ENCODE peak calls at places on chromosome 13, in nine cellular contexts. Z is GDM1; Q is astrocyte; G is AG08396; B is stimulated activated CD4-positive, alpha-beta T cell treated with anti-CD3 and anti-CD28 coated beads, Interleukin-1b, Interleukin-23, amount 100 ng/mL, for 1 hour; P is SK-N-MC; K is activated naive CD4-positive, alpha-beta T cell; E is NCI-H1694 treated with DMSO at 0.1 percent for 48 hours; U is psoas muscle. O is an unnamed sample.

GRCh38 chr13:44049546-44049945 is 169.8 kb downstream of the LACC1 start:
- DNase-seq in B (no peak), P (no peak), Z (no peak), Q (no peak), E (no peak), U (no peak), K (no peak), G (no peak), O (no peak)

GRCh38 chr13:33490461-33491327 is 205.1 kb upstream of the STARD13 start:
- DNase-seq in Q (no peak), Z (no peak), P (peak; percentile 73), E (no peak), U (no peak), B (no peak), K (no peak), G (no peak), O (no peak)

GRCh38 chr13:111304603-111305289 is 15.7 kb upstream of the TEX29 start:
- DNase-seq in E (no peak), P (no peak), Z (no peak), K (no peak), U (no peak), G (no peak), Q (no peak), B (no peak), O (no peak)

GRCh38 chr13:23570099-23570926 is at the start of gene TNFRSF19:
- DNase-seq in E (peak; percentile 45), P (no peak), U (peak; percentile 29), B (no peak), G (peak; percentile 54), K (no peak), Q (peak; percentile 91), Z (no peak), O (peak; percentile 45)

GRCh38 chr13:50277906-50278305 is 262.7 kb downstream of the KCNRG start:
- DNase-seq in Z (no peak), E (no peak), G (no peak), Q (no peak), U (no peak), B (no peak), K (no peak), P (no peak), O (no peak)

GRCh38 chr13:48585456-48585840 is 52.6 kb upstream of the RCBTB2 start:
- DNase-seq in K (no peak), E (no peak), G (no peak), U (no peak), Q (peak; percentile 77), B (no peak), P (no peak), Z (no peak), O (no peak)

GRCh38 chr13:79477968-79478367 is 3.0 kb upstream of the NDFIP2 start:
- DNase-seq in B (no peak), P (no peak), Z (no peak), Q (no peak), K (no peak), E (no peak), G (no peak), U (peak; percentile 19), O (peak; percentile 53)

GRCh38 chr13:106143930-106144709 is 391.3 kb downstream of the EFNB2 start:
- DNase-seq in G (no peak), E (no peak), Q (no peak), Z (no peak), U (no peak), K (no peak), P (no peak), B (no peak), O (no peak)

GRCh38 chr13:75368167-75368566 is 113.8 kb downstream of the TBC1D4 start:
- DNase-seq in B (no peak), P (no peak), G (peak; percentile 26), U (no peak), Z (no peak), E (no peak), Q (peak; percentile 96), K (no peak), O (no peak)

GRCh38 chr13:96781141-96781540 is 213.1 kb downstream of the OXGR1 start:
- DNase-seq in E (no peak), G (no peak), P (no peak), Z (no peak), Q (no peak), U (peak; percentile 10), K (peak; percentile 0), B (no peak), O (peak; percentile 17)

GRCh38 chr13:74290324-74290773 is 156.1 kb upstream of the KLF12 start:
- DNase-seq in Z (no peak), Q (peak; percentile 100), K (no peak), G (peak; percentile 17), B (no peak), U (no peak), P (no peak), E (no peak), O (no peak)

GRCh38 chr13:111269508-111269907 is 50.9 kb upstream of the TEX29 start:
- DNase-seq in Z (no peak), G (no peak), U (no peak), K (no peak), P (no peak), B (no peak), Q (no peak), E (no peak), O (no peak)

GRCh38 chr13:49638416-49639072 is 10.2 kb downstream of the ARL11 start:
- DNase-seq in U (no peak), G (no peak), P (no peak), K (no peak), Z (no peak), B (no peak), E (no peak), Q (no peak), O (no peak)

GRCh38 chr13:113489549-113490495 is 689 bp downstream of the DCUN1D2 start:
- DNase-seq in K (no peak), E (no peak), P (no peak), B (no peak), Q (peak; percentile 27), U (no peak), G (peak; percentile 77), Z (no peak), O (no peak)